ENCODE peak calls at places on chromosomes 5 and 9, in six cellular contexts. O is amniotic stem cell; G is activated T-helper 1 cell treated with Interleukin-2 at 50 U/mL for 16 hours; C is IMR-90; A is activated CD4-positive, CD25-positive, alpha-beta regulatory T cell treated with anti-CD3 and anti-CD28 coated beads, Interleukin-2, amount 50 U/mL, for 16 hours; K is pulmonary artery endothelial cell. R is an unnamed sample.

GRCh38 chr9:12908910-12909309 is 134.1 kb downstream of the LURAP1L start:
- DNase-seq in G (no peak), A (no peak), C (no peak), O (no peak), K (no peak), R (no peak)

GRCh38 chr5:5063533-5063953 is 76.6 kb upstream of the ADAMTS16 start:
- DNase-seq in A (no peak), K (no peak), O (no peak), G (no peak), C (no peak), R (no peak)

GRCh38 chr9:135848341-135849047 is 58.9 kb downstream of the CAMSAP1 start:
- DNase-seq in G (no peak), A (no peak), K (no peak), O (no peak), C (no peak), R (no peak)

GRCh38 chr5:72358925-72359324 is 38.8 kb downstream of the PTCD2 start:
- DNase-seq in O (no peak), A (no peak), C (no peak), G (no peak), K (no peak), R (no peak)

GRCh38 chr5:400282-401215 is 42.4 kb upstream of the EXOC3 start:
- DNase-seq in G (no peak), C (peak), A (no peak), O (peak), K (no peak), R (no peak)

GRCh38 chr5:35920890-35921289 is 17.5 kb downstream of the CAPSL start:
- DNase-seq in O (no peak), A (no peak), G (no peak), K (no peak), C (no peak), R (no peak)

GRCh38 chr5:81355291-81356251 is 38.4 kb downstream of the ACOT12 start:
- DNase-seq in O (no peak), G (no peak), C (no peak), K (no peak), A (no peak), R (no peak)

GRCh38 chr9:76359365-76359764 is 34.9 kb downstream of the RFK start:
- DNase-seq in A (no peak), C (no peak), K (no peak), O (no peak), G (no peak), R (no peak)

GRCh38 chr5:167294861-167295685 is 996.4 kb upstream of the WWC1 start:
- DNase-seq in A (no peak), O (peak), G (no peak), C (peak), K (peak), R (no peak)

GRCh38 chr5:154199671-154200220 is 9.2 kb downstream of the GALNT10 start:
- DNase-seq in O (no peak), C (no peak), G (no peak), A (no peak), K (no peak), R (no peak)

GRCh38 chr9:89474939-89475338 is 23.0 kb downstream of the SEMA4D start:
- DNase-seq in O (no peak), A (no peak), G (no peak), K (no peak), C (no peak), R (no peak)

GRCh38 chr9:72364679-72365524 is at the start of gene ZFAND5:
- DNase-seq in K (peak), A (peak), G (peak), C (peak), O (peak), R (peak)

GRCh38 chr9:88733651-88734470 is 198.9 kb downstream of the NXNL2 start:
- DNase-seq in C (peak), K (no peak), G (no peak), A (no peak), O (no peak), R (no peak)

GRCh38 chr5:8831251-8831650 is 714.6 kb downstream of the SEMA5A start:
- DNase-seq in C (no peak), A (no peak), O (no peak), K (no peak), G (no peak), R (no peak)

GRCh38 chr9:95027914-95028854 is 289.3 kb downstream of the FANCC start:
- DNase-seq in A (no peak), G (no peak), K (no peak), C (no peak), O (no peak), R (no peak)

GRCh38 chr9:117184173-117184572 is 230.7 kb downstream of the ASTN2 start:
- DNase-seq in O (no peak), C (no peak), A (no peak), G (no peak), K (no peak), R (no peak)

GRCh38 chr5:33034777-33035176 is 323.7 kb downstream of the NPR3 start:
- DNase-seq in A (no peak), K (no peak), G (no peak), C (no peak), O (no peak), R (no peak)

GRCh38 chr9:133429641-133430161 is 7.5 kb downstream of the ADAMTS13 start:
- DNase-seq in A (no peak), G (no peak), C (peak), K (no peak), O (no peak), R (no peak)

GRCh38 chr5:23412011-23412410 is 95.4 kb upstream of the PRDM9 start:
- DNase-seq in C (no peak), A (no peak), G (no peak), K (no peak), O (no peak), R (no peak)

R was measured in stimulated activated CD4-positive, alpha-beta T cell treated with anti-CD3 and anti-CD28 coated beads, Interleukin-1b, Interleukin-23, amount 100 ng/mL, for 4 hours.